ENCODE peak calls at places on chromosomes 16 and 17, in eight cellular contexts. L is H7; I is body of pancreas; U is esophagus muscularis mucosa; Y is activated CD8-positive, alpha-beta T cell treated with anti-CD3 and anti-CD28 coated beads for 36 hours; E is adrenal gland; V is GM13976; W is neural crest cell. J is an unnamed sample.

GRCh38 chr16:6682142-6682811 is 650.4 kb upstream of the RBFOX1 start:
- DNase-seq in U (peak), Y (peak), W (peak), I (peak), E (peak), V (peak), L (peak), J (no peak)

GRCh38 chr17:36793976-36794375 is 143.3 kb upstream of the LHX1 start:
- DNase-seq in E (no peak), I (no peak), U (no peak), V (no peak), L (no peak), Y (no peak), W (no peak), J (no peak)

GRCh38 chr17:19508327-19508867 is 25.3 kb upstream of the SLC47A1 start:
- DNase-seq in U (no peak), Y (peak), I (peak), E (peak), V (no peak), W (no peak), L (peak), J (peak)

GRCh38 chr17:80703109-80703508 is 158.5 kb downstream of the RPTOR start:
- DNase-seq in E (no peak), U (no peak), L (no peak), Y (peak), W (no peak), V (no peak), I (no peak), J (no peak)

GRCh38 chr16:14608111-14608566 is 21.9 kb downstream of the PARN start:
- DNase-seq in U (no peak), I (no peak), W (no peak), E (no peak), L (no peak), Y (no peak), V (peak), J (no peak)

GRCh38 chr17:72812823-72813222 is 279.7 kb downstream of the SLC39A11 start:
- DNase-seq in I (no peak), Y (no peak), V (no peak), E (no peak), L (no peak), U (no peak), W (no peak), J (no peak)

GRCh38 chr17:76458580-76459490 is 5.9 kb upstream of the UBE2O start:
- DNase-seq in L (peak), I (peak), Y (peak), U (no peak), V (peak), W (peak), E (peak), J (peak)

GRCh38 chr17:41690497-41690896 is 1.8 kb downstream of the EIF1 start:
- DNase-seq in E (no peak), Y (no peak), L (no peak), I (no peak), V (no peak), W (no peak), U (no peak), J (no peak)

GRCh38 chr17:34644941-34645550 is 65.7 kb downstream of the TMEM132E start:
- DNase-seq in I (no peak), U (no peak), L (no peak), E (no peak), Y (no peak), W (no peak), V (no peak), J (no peak)

GRCh38 chr16:12833939-12834338 is 30.3 kb upstream of the CPPED1 start:
- DNase-seq in I (no peak), V (no peak), L (peak), E (peak), U (no peak), W (peak), Y (no peak), J (peak)

GRCh38 chr16:73068546-73069401 is 20.8 kb upstream of the ZFHX3 start:
- DNase-seq in W (no peak), I (peak), U (no peak), V (no peak), E (peak), L (no peak), Y (no peak), J (peak)

GRCh38 chr17:58303981-58304734 is 23.4 kb upstream of the MPO start:
- DNase-seq in I (peak), W (peak), L (peak), E (peak), U (peak), V (peak), Y (peak), J (peak)

GRCh38 chr17:80364091-80364691 is 50.8 kb upstream of the ENDOV start:
- DNase-seq in U (no peak), I (peak), E (no peak), L (peak), V (no peak), W (peak), Y (peak), J (no peak)

GRCh38 chr17:64262125-64262421 is 987 bp downstream of the TEX2 start:
- DNase-seq in U (no peak), W (no peak), V (no peak), E (no peak), Y (no peak), I (no peak), L (no peak), J (no peak)

GRCh38 chr17:58531122-58531521 is 16.7 kb upstream of the MTMR4 start:
- DNase-seq in Y (no peak), E (no peak), V (no peak), W (no peak), I (no peak), U (no peak), L (peak), J (no peak)

GRCh38 chr16:6846452-6846851 is 486.2 kb upstream of the RBFOX1 start:
- DNase-seq in V (no peak), W (no peak), L (no peak), E (no peak), Y (no peak), U (no peak), I (no peak), J (no peak)

GRCh38 chr16:50394215-50394802 is 25.5 kb upstream of the BRD7 start:
- DNase-seq in I (no peak), W (no peak), L (no peak), U (peak), V (peak), E (peak), Y (no peak), J (no peak)

GRCh38 chr16:88770459-88771293 is 14.3 kb downstream of the PIEZO1 start:
- DNase-seq in L (peak), E (peak), V (no peak), I (peak), W (no peak), Y (peak), U (no peak), J (peak)